ENCODE peak calls at places on chromosomes 3 and 15, in six cellular contexts. M is retinal pigment epithelial cell, K is NB4, D is type B pancreatic cell, J is chondrocyte, A is WERI-Rb-1. Q is an unnamed sample.

GRCh38 chr3:20038679-20039078 is 1.6 kb upstream of the KAT2B start:
- DNase-seq in M (no peak), A (no peak), J (no peak), D (no peak), K (peak; percentile 15), Q (no peak)

GRCh38 chr3:27666708-27667107 is 55.4 kb downstream of the EOMES start:
- DNase-seq in J (peak; percentile 92), D (no peak), A (no peak), K (peak; percentile 84), M (no peak), Q (peak; percentile 85)

GRCh38 chr3:73685061-73685460 is 60.3 kb upstream of the PDZRN3 start:
- DNase-seq in A (no peak), D (no peak), M (no peak), K (no peak), J (no peak), Q (no peak)

GRCh38 chr3:25427155-25428002 is 684 bp upstream of the RARB start:
- DNase-seq in A (no peak), D (no peak), K (no peak), J (no peak), M (no peak), Q (no peak)

GRCh38 chr3:97347780-97348179 is 416.8 kb upstream of the ARL6 start:
- DNase-seq in A (no peak), K (no peak), D (no peak), J (no peak), M (no peak), Q (no peak)

GRCh38 chr3:187139126-187139894 is at the start of gene RPL39L:
- DNase-seq in K (peak; percentile 93), M (peak; percentile 30), D (peak; percentile 87), A (no peak), J (no peak), Q (peak; percentile 97)

GRCh38 chr3:53350652-53351051 is 3.3 kb upstream of the DCP1A start:
- DNase-seq in A (peak; percentile 37), D (no peak), M (no peak), J (no peak), K (peak; percentile 92), Q (no peak)

GRCh38 chr15:69403611-69404010 is 10.5 kb upstream of the KIF23 start:
- DNase-seq in M (peak; percentile 72), K (no peak), D (no peak), A (no peak), J (no peak), Q (no peak)

GRCh38 chr15:51374131-51374530 is 32.7 kb downstream of the GLDN start:
- DNase-seq in M (no peak), D (no peak), J (no peak), K (no peak), A (no peak), Q (no peak)

GRCh38 chr3:190131329-190131728 is 10.6 kb upstream of the P3H2 start:
- DNase-seq in M (peak; percentile 60), J (no peak), K (no peak), D (no peak), A (no peak), Q (no peak)

GRCh38 chr3:42443819-42444436 is 33.5 kb upstream of the LYZL4 start:
- DNase-seq in D (peak; percentile 86), M (no peak), K (peak; percentile 72), A (peak; percentile 87), J (no peak), Q (peak; percentile 92)

GRCh38 chr3:95334461-95334860 is 1271.6 kb downstream of the NSUN3 start:
- DNase-seq in D (no peak), A (no peak), K (no peak), J (no peak), M (no peak), Q (no peak)

GRCh38 chr3:100169186-100169585 is 54.9 kb upstream of the FILIP1L start:
- DNase-seq in J (no peak), K (no peak), D (no peak), M (no peak), A (no peak), Q (no peak)

GRCh38 chr3:76500746-76501275 is 539.1 kb upstream of the ROBO2 start:
- DNase-seq in J (no peak), D (no peak), M (peak; percentile 1), K (no peak), A (no peak), Q (no peak)

GRCh38 chr3:113898892-113899291 is 48.9 kb upstream of the ZDHHC23 start:
- DNase-seq in J (no peak), D (no peak), K (peak; percentile 65), A (no peak), M (peak; percentile 0), Q (no peak)

GRCh38 chr3:39809995-39810595 is 686 bp downstream of the MYRIP start:
- DNase-seq in M (no peak), A (no peak), J (no peak), D (no peak), K (no peak), Q (peak; percentile 71)

GRCh38 chr15:71743861-71744382 is 66.4 kb upstream of the NR2E3 start:
- DNase-seq in K (peak; percentile 45), D (no peak), A (peak; percentile 64), M (no peak), J (no peak), Q (no peak)

GRCh38 chr3:41893977-41894376 is 67.9 kb downstream of the ULK4 start:
- DNase-seq in K (peak; percentile 53), D (no peak), M (no peak), A (peak; percentile 16), J (no peak), Q (no peak)

GRCh38 chr3:160023476-160023875 is 34.8 kb downstream of the IL12A start:
- DNase-seq in M (no peak), D (no peak), A (no peak), J (no peak), K (no peak), Q (no peak)

GRCh38 chr15:33093234-33093633 is 101.3 kb downstream of the FMN1 start:
- DNase-seq in K (no peak), A (no peak), M (no peak), J (no peak), D (no peak), Q (no peak)

GRCh38 chr15:94110476-94111130 is 120.8 kb upstream of the MCTP2 start:
- DNase-seq in A (no peak), K (no peak), D (no peak), J (no peak), M (no peak), Q (no peak)

GRCh38 chr3:50251220-50251619 is 15.2 kb downstream of the GNAI2 start:
- DNase-seq in J (no peak), M (peak; percentile 85), K (no peak), D (no peak), A (no peak), Q (no peak)

GRCh38 chr3:52820741-52821140 is 9.7 kb downstream of the ITIH4 start:
- DNase-seq in J (no peak), A (peak; percentile 66), D (no peak), K (peak; percentile 46), M (no peak), Q (no peak)

GRCh38 chr15:77865106-77865630 is 212.3 kb downstream of the TBC1D2B start:
- DNase-seq in A (no peak), D (no peak), M (no peak), K (no peak), J (peak; percentile 51), Q (peak; percentile 52)

GRCh38 chr3:445960-446359 is 249.4 kb downstream of the CHL1 start:
- DNase-seq in A (no peak), D (no peak), K (no peak), M (no peak), J (no peak), Q (no peak)

GRCh38 chr15:63157891-63158431 is 684 bp upstream of the RPS27L start:
- DNase-seq in D (no peak), K (peak; percentile 69), J (no peak), M (no peak), A (peak; percentile 76), Q (no peak)

GRCh38 chr3:98657429-98657828 is 64.0 kb upstream of the CPOX start:
- DNase-seq in D (no peak), J (no peak), M (no peak), A (peak; percentile 75), K (peak; percentile 55), Q (peak; percentile 77)
- TF ChIP-seq CTCF in D (peak; percentile 40), J (peak; percentile 37), M (peak; percentile 52), A (peak; percentile 87), K (peak; percentile 24), Q (peak; percentile 11)

GRCh38 chr3:119632829-119633228 is 27.6 kb downstream of the POPDC2 start:
- DNase-seq in K (no peak), J (no peak), D (no peak), A (no peak), M (no peak), Q (no peak)

GRCh38 chr3:119636891-119637611 is 23.3 kb downstream of the POPDC2 start:
- DNase-seq in D (no peak), A (no peak), M (no peak), K (no peak), J (no peak), Q (no peak)

GRCh38 chr3:119637679-119638525 is 22.5 kb downstream of the POPDC2 start:
- DNase-seq in M (peak; percentile 67), J (no peak), A (no peak), D (no peak), K (peak; percentile 69), Q (no peak)

GRCh38 chr3:119636194-119636593 is 24.2 kb downstream of the POPDC2 start:
- DNase-seq in K (no peak), M (no peak), D (no peak), A (no peak), J (no peak), Q (no peak)

GRCh38 chr3:119635719-119636118 is 24.7 kb downstream of the POPDC2 start:
- DNase-seq in J (no peak), M (no peak), D (no peak), K (no peak), A (no peak), Q (no peak)
- TF ChIP-seq CTCF in J (no peak), M (no peak), D (no peak), K (no peak), A (no peak), Q (no peak)

GRCh38 chr15:95850837-95851236 is 479.7 kb upstream of the NR2F2 start:
- DNase-seq in J (no peak), A (no peak), D (no peak), M (no peak), K (no peak), Q (no peak)
- TF ChIP-seq CTCF in J (no peak), A (no peak), D (peak; percentile 62), M (no peak), K (no peak), Q (no peak)

DNA sequence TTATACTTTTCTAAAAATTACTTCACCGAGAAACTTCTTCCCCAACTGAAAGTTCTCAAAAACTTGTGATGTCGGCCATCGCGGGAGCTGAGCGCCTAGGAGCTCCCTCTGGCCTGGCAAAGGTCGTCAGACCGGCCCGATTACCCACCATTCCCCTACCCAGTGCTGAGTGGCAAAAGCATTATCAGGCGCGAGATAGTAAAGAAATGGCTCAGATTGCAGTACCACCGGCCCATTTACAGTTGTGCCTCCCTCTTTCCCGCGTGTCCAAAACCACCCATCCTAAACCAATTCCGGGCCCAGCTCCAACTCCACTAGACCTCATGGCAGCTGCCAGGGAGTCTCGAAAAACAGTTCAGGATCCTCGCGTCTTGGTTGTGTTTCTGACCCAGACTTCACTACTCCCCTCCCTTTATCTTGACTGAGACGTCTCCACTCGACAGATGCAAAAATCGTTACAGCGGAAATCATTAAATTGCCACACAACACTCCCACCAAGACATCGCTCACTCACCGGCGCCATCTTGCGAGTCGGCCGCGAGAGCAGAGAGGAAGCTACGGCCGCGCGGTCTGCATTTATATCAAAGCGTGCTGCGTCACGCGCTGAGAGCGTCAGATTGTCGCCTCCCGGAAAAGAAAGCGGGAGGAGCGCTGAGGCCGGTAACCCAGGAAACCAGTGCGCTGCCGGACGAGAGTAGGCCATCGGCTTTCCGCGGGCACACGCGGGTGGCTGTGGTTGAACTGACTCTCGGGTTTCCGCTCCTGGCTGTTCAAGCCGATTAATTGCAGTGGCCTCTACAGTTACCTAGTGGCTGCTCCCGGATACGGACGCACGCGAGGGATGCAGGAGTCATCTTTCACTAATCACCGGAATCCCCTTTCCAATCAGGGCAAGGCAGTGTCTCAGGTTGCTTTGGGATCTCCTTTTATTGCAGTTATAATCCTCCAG is at the start of gene RPL22L1:
- DNase-seq in K (peak; percentile 98), J (peak; percentile 98), A (peak; percentile 97), D (peak; percentile 94), M (peak; percentile 86), Q (peak; percentile 99)
- TF ChIP-seq CTCF in K (no peak), J (peak; percentile 53), A (peak; percentile 6), D (peak; percentile 36), M (no peak), Q (peak; percentile 17)

Q was measured in spleen.